ENCODE peak calls at places on chromosomes 1 and 21, in nine cellular contexts. P, A, V, T, Q, M, G, U and F are unnamed samples.

GRCh38 chr1:203572134-203572625 is 54.5 kb upstream of the ATP2B4 start:
- DNase-seq in G (no peak), T (no peak), U (peak), V (peak), M (no peak), P (no peak), A (no peak), Q (peak), F (no peak)

GRCh38 chr1:61043010-61043820 is 39.1 kb upstream of the NFIA start:
- DNase-seq in G (no peak), A (peak), P (peak), T (peak), M (peak), Q (peak), U (peak), V (peak), F (peak)

GRCh38 chr1:111420377-111420776 is 7.2 kb downstream of the OVGP1 start:
- DNase-seq in Q (no peak), U (no peak), A (no peak), G (no peak), M (no peak), V (no peak), T (no peak), P (no peak), F (no peak)

GRCh38 chr1:169340882-169341281 is 26.7 kb downstream of the NME7 start:
- DNase-seq in G (no peak), M (no peak), P (no peak), V (no peak), Q (no peak), U (no peak), T (no peak), A (no peak), F (no peak)

GRCh38 chr1:167474191-167474641 is 44.1 kb downstream of the CD247 start:
- DNase-seq in P (no peak), G (no peak), U (no peak), M (no peak), T (no peak), A (no peak), Q (no peak), V (no peak), F (no peak)

GRCh38 chr1:116538527-116538926 is 32.3 kb downstream of the CD58 start:
- DNase-seq in Q (no peak), U (peak), M (no peak), P (no peak), A (no peak), V (no peak), G (no peak), T (peak), F (no peak)

GRCh38 chr1:3101127-3101939 is 32.3 kb downstream of the PRDM16 start:
- DNase-seq in G (no peak), M (no peak), U (no peak), A (no peak), P (no peak), T (no peak), V (no peak), Q (no peak), F (no peak)

GRCh38 chr1:109918077-109918606 is 7.5 kb downstream of the CSF1 start:
- DNase-seq in U (no peak), Q (no peak), A (no peak), P (peak), V (no peak), T (no peak), G (no peak), M (peak), F (no peak)

GRCh38 chr1:183291802-183292515 is 105.9 kb downstream of the LAMC2 start:
- DNase-seq in A (no peak), P (peak), U (peak), Q (peak), T (no peak), M (no peak), G (no peak), V (no peak), F (no peak)

GRCh38 chr1:99784809-99785255 is 18.4 kb upstream of the FRRS1 start:
- DNase-seq in Q (no peak), U (no peak), A (no peak), G (peak), T (no peak), M (no peak), V (no peak), P (no peak), F (no peak)

GRCh38 chr1:83113686-83114085 is 885.2 kb downstream of the TTLL7 start:
- DNase-seq in M (no peak), Q (no peak), P (no peak), U (no peak), G (no peak), T (no peak), V (no peak), A (no peak), F (no peak)

GRCh38 chr1:192984058-192984457 is 75.1 kb downstream of the UCHL5 start:
- DNase-seq in P (no peak), T (no peak), M (no peak), U (no peak), Q (no peak), A (no peak), G (no peak), V (no peak), F (no peak)

GRCh38 chr1:56758135-56758534 is 61.1 kb downstream of the FYB2 start:
- DNase-seq in G (no peak), M (no peak), U (no peak), A (peak), T (no peak), V (no peak), Q (no peak), P (no peak), F (no peak)

GRCh38 chr1:54171636-54172035 is 18.8 kb upstream of the CDCP2 start:
- DNase-seq in M (peak), T (no peak), Q (no peak), U (no peak), V (no peak), G (no peak), P (no peak), A (no peak), F (no peak)

GRCh38 chr1:43951021-43951985 is 4.6 kb downstream of the IPO13 start:
- DNase-seq in V (no peak), U (peak), P (no peak), G (no peak), T (no peak), A (no peak), Q (no peak), M (no peak), F (no peak)

GRCh38 chr21:29172282-29172681 is 41.8 kb downstream of the MAP3K7CL start:
- DNase-seq in P (peak), V (no peak), T (no peak), A (no peak), M (no peak), Q (no peak), G (no peak), U (no peak), F (no peak)

GRCh38 chr1:209651148-209651547 is 1.1 kb downstream of the LAMB3 start:
- DNase-seq in U (peak), V (no peak), A (peak), G (no peak), P (peak), M (peak), Q (no peak), T (peak), F (peak)

GRCh38 chr1:192914696-192915095 is 105.9 kb downstream of the RGS2 start:
- DNase-seq in V (no peak), M (no peak), G (no peak), A (no peak), Q (no peak), P (no peak), T (no peak), U (no peak), F (no peak)

GRCh38 chr21:28025111-28025510 is 967.6 kb downstream of the LTN1 start:
- DNase-seq in T (no peak), G (no peak), M (no peak), A (no peak), V (no peak), P (no peak), Q (no peak), U (no peak), F (no peak)

GRCh38 chr1:41621791-41622190 is 137.3 kb upstream of the EDN2 start:
- DNase-seq in T (no peak), P (no peak), Q (no peak), G (no peak), A (no peak), U (no peak), M (no peak), V (no peak), F (no peak)

GRCh38 chr1:44261963-44262362 is 48.7 kb downstream of the DMAP1 start:
- DNase-seq in Q (no peak), T (no peak), V (no peak), P (no peak), U (no peak), G (no peak), A (no peak), M (no peak), F (no peak)

GRCh38 chr1:25360596-25361581 is 22.8 kb downstream of the TMEM50A start:
- DNase-seq in A (no peak), Q (no peak), V (no peak), T (no peak), P (peak), U (peak), G (no peak), M (no peak), F (no peak)

GRCh38 chr1:86394416-86394815 is 1.7 kb downstream of the ODF2L start:
- DNase-seq in U (peak), T (no peak), P (peak), V (no peak), G (no peak), A (no peak), M (no peak), Q (no peak), F (no peak)

GRCh38 chr1:62022348-62022747 is 172.3 kb upstream of the L1TD1 start:
- DNase-seq in T (no peak), V (no peak), Q (no peak), U (no peak), P (no peak), A (no peak), G (no peak), M (no peak), F (no peak)

GRCh38 chr1:9882296-9882944 is 27.6 kb downstream of the CTNNBIP1 start:
- DNase-seq in U (no peak), G (no peak), M (no peak), A (no peak), T (no peak), Q (no peak), P (no peak), V (no peak), F (no peak)

GRCh38 chr1:183379951-183380350 is 38.2 kb downstream of the NMNAT2 start:
- DNase-seq in A (no peak), T (no peak), Q (no peak), V (no peak), P (no peak), U (no peak), G (no peak), M (no peak), F (no peak)

GRCh38 chr1:23122023-23122738 is 46.5 kb downstream of the LUZP1 start:
- DNase-seq in T (no peak), V (no peak), M (no peak), U (peak), Q (peak), P (peak), G (no peak), A (no peak), F (no peak)

GRCh38 chr1:92583821-92584760 is 97.4 kb upstream of the GFI1 start:
- DNase-seq in Q (no peak), T (no peak), M (no peak), G (peak), A (no peak), V (no peak), P (peak), U (peak), F (no peak)

GRCh38 chr1:170530972-170531757 is 801 bp upstream of the GORAB start:
- DNase-seq in T (no peak), Q (peak), G (no peak), A (peak), M (peak), P (peak), V (peak), U (no peak), F (no peak)

DNA sequence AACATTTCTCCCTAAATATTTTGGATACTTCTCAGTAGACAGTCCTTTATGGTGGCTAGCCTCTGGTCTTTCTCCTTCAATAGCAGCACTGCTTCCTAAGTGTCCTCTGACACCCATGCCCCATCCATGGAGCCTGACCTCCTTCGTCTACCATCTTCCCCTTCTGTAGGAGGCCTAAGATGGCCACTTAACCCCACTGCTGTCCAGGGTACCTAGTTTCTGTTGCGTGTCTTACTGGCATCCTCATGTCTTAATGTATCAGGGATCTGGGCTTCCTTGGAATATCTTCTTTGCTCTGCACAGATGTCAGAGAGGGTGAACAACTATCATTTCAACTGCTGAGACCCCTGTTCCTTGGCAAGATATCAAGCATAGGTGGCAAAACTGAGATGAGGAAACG is 5.4 kb upstream of the KIRREL1 start:
- DNase-seq in Q (no peak), V (no peak), U (no peak), G (no peak), A (no peak), T (no peak), P (no peak), M (no peak), F (no peak)
- TF ChIP-seq POLR2A in Q (no peak), V (no peak), U (no peak), G (no peak), A (no peak), T (no peak), P (no peak), M (no peak), F (no peak)

DNA sequence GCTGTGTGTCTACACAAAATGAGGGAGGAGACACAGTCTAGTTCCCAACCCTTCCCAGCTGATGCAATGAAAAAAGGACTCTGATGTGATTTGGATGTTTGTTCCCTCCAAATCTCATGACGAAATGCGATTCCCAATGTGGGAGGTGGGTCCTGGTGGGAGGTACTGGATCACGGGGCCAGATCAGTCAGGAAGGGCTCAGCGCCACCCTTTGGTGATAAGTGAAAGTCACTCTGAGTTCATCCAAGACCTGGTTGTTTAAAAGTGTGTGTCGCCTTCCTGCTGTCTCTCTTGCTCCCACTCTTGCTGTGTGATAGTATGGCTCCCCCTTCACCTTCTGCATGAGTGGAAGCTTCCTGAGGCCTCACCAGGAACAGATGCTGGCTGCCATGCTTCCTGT is 63.2 kb downstream of the GNG4 start:
- DNase-seq in U (no peak), T (no peak), Q (no peak), G (no peak), P (no peak), A (no peak), V (no peak), M (peak), F (no peak)
- TF ChIP-seq CTCF in U (no peak), T (no peak), Q (no peak), G (no peak), P (no peak), A (no peak), V (no peak), M (no peak), F (no peak)

GRCh38 chr1:58781541-58782307 is 2.1 kb downstream of the JUN start:
- DNase-seq in V (peak), A (peak), Q (peak), T (no peak), U (peak), M (peak), P (peak), G (no peak), F (peak)

GRCh38 chr1:58778593-58778992 is 5.3 kb downstream of the JUN start:
- DNase-seq in U (no peak), T (no peak), V (no peak), P (no peak), A (no peak), G (no peak), Q (no peak), M (no peak), F (no peak)

GRCh38 chr1:58780586-58781452 is 3.0 kb downstream of the JUN start:
- DNase-seq in U (peak), G (no peak), T (no peak), V (no peak), P (peak), A (no peak), Q (no peak), M (no peak), F (no peak)

GRCh38 chr1:58779059-58779754 is 4.6 kb downstream of the JUN start:
- DNase-seq in G (no peak), M (no peak), A (no peak), T (no peak), Q (no peak), V (no peak), U (peak), P (peak), F (no peak)

DNA sequence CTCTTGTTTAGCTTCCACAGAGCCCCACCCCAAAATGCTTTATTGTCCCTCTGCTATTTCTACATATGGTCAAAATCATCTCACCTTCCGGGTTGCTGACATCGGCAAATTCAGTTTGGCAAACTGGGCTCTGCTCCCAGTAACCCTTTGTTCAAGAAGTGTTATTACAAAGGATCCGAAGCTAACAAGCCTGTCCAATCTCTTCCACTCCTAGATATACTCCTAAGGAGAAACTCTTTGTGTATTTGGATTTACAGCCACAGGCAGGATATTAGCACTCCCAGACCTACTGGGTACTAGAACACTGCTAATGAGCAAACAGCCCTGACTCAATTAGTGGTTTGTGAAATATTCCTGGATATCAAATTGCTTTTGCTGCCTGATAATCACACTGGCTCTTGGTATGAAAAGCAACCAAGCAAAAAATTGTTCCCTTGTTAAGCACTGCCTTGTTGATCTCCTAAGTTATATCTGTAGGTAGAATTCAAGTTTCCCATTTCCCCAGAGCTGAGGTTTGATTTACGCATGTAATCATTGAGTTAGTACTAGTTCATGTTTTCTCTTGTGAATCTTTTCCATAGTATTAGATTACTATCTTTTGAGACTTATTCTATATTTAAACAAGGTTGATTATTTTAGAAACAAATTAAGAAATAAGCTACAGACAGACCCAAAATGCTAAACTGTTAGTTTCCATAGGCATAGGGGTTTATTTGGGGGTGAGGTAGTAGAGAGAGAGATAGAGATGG is 3.8 kb downstream of the JUN start:
- DNase-seq in M (no peak), G (no peak), V (peak), Q (peak), U (peak), A (peak), T (no peak), P (peak), F (no peak)
- TF ChIP-seq POLR2A in M (no peak), G (no peak), V (peak), Q (no peak), U (peak), A (no peak), T (no peak), P (peak), F (no peak)

GRCh38 chr1:13807213-13807612 is 107.2 kb downstream of the PRDM2 start:
- DNase-seq in M (no peak), G (no peak), A (no peak), T (peak), U (no peak), V (no peak), Q (no peak), P (no peak), F (no peak)
- TF ChIP-seq CTCF in M (no peak), G (peak), A (no peak), T (no peak), U (peak), V (no peak), Q (no peak), P (peak), F (no peak)

GRCh38 chr1:150281221-150281757 is 1.1 kb upstream of the CIART start:
- DNase-seq in U (peak), P (peak), Q (peak), V (peak), G (no peak), A (peak), T (peak), M (peak), F (peak)
- TF ChIP-seq POLR2A in U (no peak), P (no peak), Q (no peak), V (no peak), G (no peak), A (no peak), T (no peak), M (no peak), F (no peak)

GRCh38 chr1:89993541-89993940 is 1.4 kb upstream of the ZNF326 start:
- DNase-seq in Q (no peak), A (no peak), T (no peak), V (peak), P (no peak), G (no peak), U (no peak), M (peak), F (no peak)

GRCh38 chr1:89995595-89996397 is 886 bp downstream of the ZNF326 start:
- DNase-seq in M (no peak), U (no peak), V (no peak), P (peak), A (no peak), Q (no peak), G (no peak), T (no peak), F (no peak)

GRCh38 chr1:89996415-89997110 is 1.7 kb downstream of the ZNF326 start:
- DNase-seq in V (no peak), T (no peak), M (no peak), Q (no peak), P (no peak), A (no peak), G (no peak), U (no peak), F (no peak)

GRCh38 chr1:89994231-89994804 is 592 bp upstream of the ZNF326 start:
- DNase-seq in M (peak), T (no peak), Q (peak), P (no peak), U (no peak), G (no peak), V (peak), A (no peak), F (no peak)

GRCh38 chr1:89994805-89995594 is at the start of gene ZNF326:
- DNase-seq in P (peak), V (peak), U (peak), Q (peak), G (peak), M (peak), A (peak), T (peak), F (peak)
- TF ChIP-seq CTCF in P (no peak), V (no peak), U (no peak), Q (no peak), G (no peak), M (no peak), A (peak), T (no peak), F (no peak)